ENCODE peak calls at places on chromosomes 3 and 15, in six cellular contexts. S is spleen, B is testis, Z is Panc1, U is small intestine, T is foreskin fibroblast. L is an unnamed sample.
A peak's percentile ranks its signal among the peaks of the same experiment; 100 is the strongest.

GRCh38 chr3:132569153-132569552 is 27.9 kb upstream of the ACKR4 start:
- DNase-seq in U (no peak), T (peak; percentile 50), Z (no peak), B (no peak), S (no peak), L (no peak)

GRCh38 chr3:118587037-118587741 is 447.5 kb downstream of the IGSF11 start:
- DNase-seq in Z (no peak), T (no peak), U (no peak), B (no peak), S (no peak), L (no peak)

GRCh38 chr3:143078883-143079282 is 40.7 kb upstream of the CHST2 start:
- DNase-seq in S (no peak), U (no peak), B (no peak), Z (no peak), T (peak; percentile 85), L (no peak)

GRCh38 chr15:83207622-83208356 is at the start of gene HDGFL3:
- DNase-seq in B (peak; percentile 79), U (no peak), Z (no peak), S (peak; percentile 78), T (peak; percentile 79), L (peak; percentile 72)

GRCh38 chr3:13021934-13022265 is 51.3 kb downstream of the IQSEC1 start:
- DNase-seq in T (no peak), S (peak; percentile 82), Z (no peak), U (no peak), B (no peak), L (no peak)

GRCh38 chr15:78930577-78931388 is 14.1 kb downstream of the CTSH start:
- DNase-seq in U (no peak), B (no peak), S (peak; percentile 61), Z (peak; percentile 85), T (peak; percentile 88), L (no peak)

GRCh38 chr3:58168498-58168897 is 42.3 kb downstream of the DNASE1L3 start:
- DNase-seq in B (no peak), S (no peak), Z (no peak), U (no peak), T (no peak), L (no peak)

GRCh38 chr15:23561914-23562313 is 3.6 kb upstream of the MKRN3 start:
- DNase-seq in T (no peak), B (no peak), Z (no peak), U (no peak), S (no peak), L (no peak)

GRCh38 chr3:58190882-58191281 is 19.9 kb downstream of the DNASE1L3 start:
- DNase-seq in S (peak; percentile 24), B (no peak), Z (no peak), U (no peak), T (no peak), L (no peak)

GRCh38 chr15:74449066-74449465 is 11.9 kb downstream of the UBL7 start:
- DNase-seq in U (no peak), S (peak; percentile 51), B (no peak), Z (no peak), T (no peak), L (no peak)

GRCh38 chr3:196504556-196504955 is 988 bp upstream of the RNF168 start:
- DNase-seq in S (no peak), T (no peak), U (no peak), B (no peak), Z (no peak), L (no peak)

GRCh38 chr15:53307952-53308624 is 451.4 kb downstream of the WDR72 start:
- DNase-seq in B (no peak), S (no peak), T (no peak), U (no peak), Z (no peak), L (no peak)

GRCh38 chr3:187188931-187189330 is 8.4 kb upstream of the RTP1 start:
- DNase-seq in S (no peak), U (no peak), T (no peak), Z (no peak), B (no peak), L (no peak)

GRCh38 chr3:175383366-175383765 is 524.2 kb downstream of the NAALADL2 start:
- DNase-seq in T (peak; percentile 8), U (no peak), S (no peak), Z (no peak), B (no peak), L (no peak)

GRCh38 chr3:45644467-45645201 is 44.6 kb upstream of the SACM1L start:
- DNase-seq in U (no peak), T (peak; percentile 89), S (no peak), Z (peak; percentile 64), B (no peak), L (no peak)

GRCh38 chr15:79442911-79443310 is 10.8 kb downstream of the MINAR1 start:
- DNase-seq in Z (no peak), U (no peak), B (no peak), S (no peak), T (no peak), L (no peak)

GRCh38 chr3:192904632-192905289 is 12.9 kb downstream of the MB21D2 start:
- DNase-seq in Z (no peak), B (no peak), S (no peak), T (no peak), U (no peak), L (no peak)

GRCh38 chr3:127831723-127832172 is 9.4 kb upstream of the MGLL start:
- DNase-seq in S (peak; percentile 86), U (peak; percentile 47), T (peak; percentile 55), Z (no peak), B (no peak), L (no peak)

GRCh38 chr3:133744241-133744640 is 2.0 kb upstream of the TF start:
- DNase-seq in U (no peak), B (no peak), T (no peak), S (no peak), Z (no peak), L (no peak)

GRCh38 chr3:133746722-133747086 is 511 bp downstream of the TF start:
- DNase-seq in U (no peak), T (no peak), Z (no peak), B (no peak), S (no peak), L (no peak)

GRCh38 chr3:133747373-133747772 is 1.2 kb downstream of the TF start:
- DNase-seq in S (no peak), B (no peak), T (no peak), U (no peak), Z (no peak), L (no peak)

GRCh38 chr3:133745108-133745507 is 1.1 kb upstream of the TF start:
- DNase-seq in B (no peak), T (no peak), S (no peak), U (no peak), Z (no peak), L (no peak)

GRCh38 chr3:133745981-133746721 is at the start of gene TF:
- DNase-seq in T (peak; percentile 19), B (peak; percentile 30), U (no peak), Z (no peak), S (no peak), L (no peak)
- H3K4me3 ChIP-seq in T (no peak within 1 kb of the TSS), B (peak within 1 kb of the TSS; percentile 21), U (no peak within 1 kb of the TSS), Z (no peak within 1 kb of the TSS), S (no peak within 1 kb of the TSS), L (no peak within 1 kb of the TSS)

GRCh38 chr15:99181544-99181943 is 67.8 kb downstream of the TTC23 start:
- DNase-seq in B (peak; percentile 37), U (no peak), S (no peak), T (peak; percentile 18), Z (no peak), L (no peak)
- H3K4me3 ChIP-seq in B (no peak overlapping the region), U (no peak overlapping the region), S (no peak overlapping the region), T (no peak overlapping the region), Z (no peak overlapping the region), L (no peak overlapping the region)

DNA sequence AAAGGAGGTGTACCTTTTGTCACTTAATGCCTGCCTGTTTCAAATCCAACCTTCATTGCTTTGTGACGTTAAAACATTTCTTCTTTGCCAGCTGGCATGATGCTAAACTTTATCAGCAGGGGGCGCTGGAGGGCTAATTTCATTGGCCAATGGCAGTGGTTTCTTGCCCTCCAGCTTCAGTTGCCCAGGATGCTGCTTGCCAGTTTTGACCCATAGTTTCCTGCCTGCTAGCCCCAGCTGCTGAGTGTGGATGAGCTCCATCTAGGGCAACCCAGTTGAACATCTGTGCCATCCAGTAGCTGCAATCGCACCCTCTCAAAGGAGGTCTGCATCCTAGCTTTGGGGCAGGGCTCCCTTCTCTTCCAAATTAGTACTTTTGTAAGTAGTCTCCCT is 22.1 kb downstream of the ACKR2 start:
- DNase-seq in U (peak; percentile 79), T (peak; percentile 61), S (peak; percentile 89), B (peak; percentile 85), Z (no peak), L (peak; percentile 32)
- H3K4me3 ChIP-seq in U (no peak overlapping the region), T (no peak overlapping the region), S (no peak overlapping the region), B (no peak overlapping the region), Z (no peak overlapping the region), L (no peak overlapping the region)

GRCh38 chr3:120171134-120171863 is 77.1 kb upstream of the GSK3B start:
- DNase-seq in U (no peak), B (peak; percentile 33), T (peak; percentile 64), S (no peak), Z (no peak), L (no peak)

GRCh38 chr3:120168611-120169010 is 74.4 kb upstream of the GSK3B start:
- DNase-seq in Z (no peak), B (no peak), U (no peak), T (no peak), S (no peak), L (no peak)

GRCh38 chr3:120172070-120172469 is 77.8 kb upstream of the GSK3B start:
- DNase-seq in U (no peak), Z (no peak), S (no peak), T (peak; percentile 88), B (no peak), L (no peak)

GRCh38 chr3:120169407-120169806 is 75.2 kb upstream of the GSK3B start:
- DNase-seq in S (no peak), U (no peak), T (no peak), Z (no peak), B (no peak), L (no peak)

DNA sequence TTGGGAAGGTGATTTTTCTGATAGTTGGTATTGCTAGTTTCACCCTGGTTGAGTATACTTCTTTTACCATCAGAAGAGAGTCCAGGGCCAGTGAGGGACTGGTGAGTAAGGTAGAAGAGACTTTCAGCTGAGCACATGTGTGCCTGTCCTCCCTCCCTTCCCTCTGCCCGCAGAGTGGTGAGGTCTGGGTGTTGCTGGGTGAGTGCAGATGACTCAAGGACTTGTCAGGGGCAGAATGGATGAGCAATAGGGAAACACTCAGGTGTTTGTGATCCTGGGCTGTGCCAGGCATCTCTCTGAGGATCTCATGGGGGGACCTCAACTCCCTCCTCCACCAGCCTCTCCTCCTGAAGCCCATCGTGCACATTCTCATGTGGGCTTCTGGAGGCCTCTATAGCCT is 76.0 kb upstream of the GSK3B start:
- DNase-seq in Z (peak; percentile 71), T (peak; percentile 95), U (no peak), S (no peak), B (no peak), L (no peak)
- H3K4me3 ChIP-seq in Z (no peak overlapping the region), T (no peak overlapping the region), U (no peak overlapping the region), S (no peak overlapping the region), B (no peak overlapping the region), L (no peak overlapping the region)

GRCh38 chr3:146431240-146431639 is 38.1 kb downstream of the PLSCR2 start:
- DNase-seq in S (no peak), T (peak; percentile 58), Z (no peak), B (no peak), U (no peak), L (no peak)
- H3K4me3 ChIP-seq in S (no peak overlapping the region), T (no peak overlapping the region), Z (no peak overlapping the region), B (no peak overlapping the region), U (no peak overlapping the region), L (no peak overlapping the region)

GRCh38 chr3:23728651-23729117 is 77.1 kb upstream of the UBE2E1 start:
- DNase-seq in S (no peak), B (peak; percentile 36), T (peak; percentile 29), U (no peak), Z (no peak), L (peak; percentile 90)
- H3K4me3 ChIP-seq in S (no peak overlapping the region), B (no peak overlapping the region), T (no peak overlapping the region), U (no peak overlapping the region), Z (no peak overlapping the region), L (no peak overlapping the region)